ENCODE peak calls at places on chromosomes 16 and 17, in eight cellular contexts. D is tibial artery, W is sigmoid colon, L is adrenal gland, N is HFF-Myc, F is epithelial cell of proximal tubule, G is mucosa of descending colon, P is A549. Q is an unnamed sample.
A peak's percentile ranks its signal among the peaks of the same experiment; 100 is the strongest.

GRCh38 chr17:60695960-60696359 is 18.3 kb downstream of the BCAS3 start:
- DNase-seq in D (no peak), G (no peak), W (no peak), L (no peak), N (no peak), P (no peak), F (no peak), Q (no peak)

GRCh38 chr16:57204675-57205074 is 18.5 kb downstream of the RSPRY1 start:
- DNase-seq in N (no peak), W (no peak), L (no peak), G (no peak), D (no peak), F (no peak), P (no peak), Q (no peak)

GRCh38 chr16:70476272-70477020 is 22.1 kb downstream of the FCSK start:
- DNase-seq in W (no peak), L (no peak), F (peak; percentile 57), D (no peak), N (peak; percentile 81), G (no peak), P (no peak), Q (no peak)

GRCh38 chr17:64240261-64240740 is 22.8 kb downstream of the TEX2 start:
- DNase-seq in G (no peak), P (no peak), L (no peak), N (peak; percentile 31), D (no peak), F (no peak), W (no peak), Q (no peak)

GRCh38 chr17:259341-259976 is 78.0 kb upstream of the DOC2B start:
- DNase-seq in W (peak; percentile 47), F (no peak), D (no peak), L (no peak), N (no peak), P (no peak), G (peak; percentile 30), Q (no peak)

GRCh38 chr17:19342611-19343255 is 19.8 kb downstream of the B9D1 start:
- DNase-seq in P (peak; percentile 29), F (no peak), G (no peak), L (no peak), N (no peak), W (peak; percentile 74), D (no peak), Q (no peak)

GRCh38 chr16:86044881-86045600 is 146.1 kb downstream of the IRF8 start:
- DNase-seq in D (peak; percentile 12), L (no peak), N (no peak), G (peak; percentile 76), P (no peak), W (peak; percentile 52), F (no peak), Q (no peak)

GRCh38 chr17:5872831-5873230 is 197.3 kb upstream of the WSCD1 start:
- DNase-seq in D (no peak), G (no peak), P (no peak), L (no peak), N (no peak), F (no peak), W (no peak), Q (no peak)

GRCh38 chr17:81706232-81706611 is 3.1 kb downstream of the MRPL12 start:
- DNase-seq in F (no peak), G (no peak), N (no peak), W (no peak), D (no peak), P (no peak), L (no peak), Q (no peak)

GRCh38 chr17:40061532-40062038 is 1.2 kb upstream of the THRA start:
- DNase-seq in G (no peak), P (no peak), L (no peak), N (no peak), F (no peak), W (no peak), D (no peak), Q (no peak)

GRCh38 chr16:88398170-88398873 is 15.6 kb downstream of the ZNF469 start:
- DNase-seq in P (peak; percentile 40), D (no peak), L (no peak), F (no peak), N (no peak), W (no peak), G (no peak), Q (no peak)

GRCh38 chr16:88395669-88396584 is 13.2 kb downstream of the ZNF469 start:
- DNase-seq in W (no peak), F (no peak), G (no peak), D (no peak), L (no peak), N (no peak), P (no peak), Q (no peak)

GRCh38 chr16:88401604-88402246 is 19.0 kb downstream of the ZNF469 start:
- DNase-seq in G (no peak), F (no peak), D (no peak), L (no peak), W (no peak), N (no peak), P (no peak), Q (no peak)

GRCh38 chr16:88400186-88400585 is 17.4 kb downstream of the ZNF469 start:
- DNase-seq in L (no peak), D (no peak), W (no peak), P (no peak), F (no peak), N (no peak), G (no peak), Q (no peak)

DNA sequence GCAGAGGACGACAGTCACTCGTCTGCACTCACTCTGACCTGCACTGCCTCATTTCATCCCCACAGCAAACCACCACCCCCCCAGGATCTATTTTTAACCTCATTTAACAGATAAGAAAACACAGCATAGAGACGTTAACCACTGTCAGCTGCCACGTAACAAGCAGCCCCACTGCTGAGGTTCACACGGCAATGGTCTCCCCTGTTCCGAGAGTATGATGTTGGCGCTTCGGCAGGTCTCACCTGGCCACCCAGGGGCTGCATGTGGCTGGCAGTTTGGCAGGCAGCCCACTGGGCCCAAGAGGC is 16.1 kb downstream of the ZNF469 start:
- DNase-seq in N (no peak), G (no peak), L (no peak), D (no peak), W (no peak), P (no peak), F (no peak), Q (no peak)
- H3K4me3 ChIP-seq in N (no peak overlapping the region), G (no peak overlapping the region), L (no peak overlapping the region), D (no peak overlapping the region), W (no peak overlapping the region), P (no peak overlapping the region), F (no peak overlapping the region), Q (no peak overlapping the region)

GRCh38 chr16:1297413-1297773 is 12.0 kb upstream of the UBE2I start:
- DNase-seq in N (no peak), P (no peak), G (no peak), W (no peak), L (no peak), D (no peak), F (no peak), Q (no peak)

GRCh38 chr16:1300664-1301476 is 8.6 kb upstream of the UBE2I start:
- DNase-seq in P (peak; percentile 63), F (no peak), W (no peak), D (peak; percentile 48), N (no peak), L (peak; percentile 83), G (peak; percentile 82), Q (no peak)

GRCh38 chr16:1299868-1300203 is 9.6 kb upstream of the UBE2I start:
- DNase-seq in G (peak; percentile 27), D (no peak), P (no peak), W (no peak), L (no peak), F (no peak), N (no peak), Q (no peak)

GRCh38 chr16:1298406-1298805 is 11.0 kb upstream of the UBE2I start:
- DNase-seq in G (peak; percentile 29), D (no peak), L (no peak), F (no peak), W (no peak), P (no peak), N (no peak), Q (no peak)

DNA sequence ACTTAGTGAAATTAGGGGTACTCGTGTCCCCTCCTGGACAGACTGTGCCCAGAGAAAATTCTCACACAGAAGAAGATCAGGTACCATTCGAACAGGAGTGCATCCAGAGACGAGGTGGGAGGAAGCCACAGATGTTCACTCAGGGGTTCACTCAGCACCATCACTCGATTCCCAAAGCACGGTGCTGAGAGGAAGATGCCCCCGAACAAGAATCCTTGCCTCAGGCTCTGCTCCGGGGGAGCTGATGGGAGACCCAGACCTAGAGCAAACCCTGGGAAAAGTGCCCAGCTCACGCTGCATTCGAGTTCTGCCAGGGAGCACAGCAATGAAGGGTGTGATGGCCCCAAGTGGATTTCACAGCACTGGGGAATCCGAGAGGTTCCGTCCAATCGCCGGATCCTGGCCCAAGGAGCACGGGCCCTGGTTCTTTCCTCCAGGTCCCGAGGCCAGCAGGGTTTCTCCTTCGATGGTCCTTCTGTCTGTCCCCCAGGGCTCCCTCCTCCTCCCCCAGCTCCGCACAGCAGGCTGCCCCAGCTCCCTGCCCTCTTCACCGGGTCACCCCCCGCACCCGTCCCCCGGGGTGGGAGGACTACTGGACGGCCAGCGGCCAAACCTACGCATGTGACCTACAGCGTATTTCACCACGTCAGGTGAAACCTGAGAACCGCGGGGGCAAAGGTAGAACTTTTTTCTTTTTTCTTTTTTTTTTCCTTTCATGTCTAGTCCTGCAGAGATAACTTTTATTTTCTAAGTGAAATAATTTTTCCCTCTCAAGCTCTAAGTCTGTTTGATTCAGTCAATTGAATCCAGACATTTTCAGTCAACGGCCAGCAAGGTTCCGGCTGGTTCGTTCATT is 10.2 kb upstream of the UBE2I start:
- DNase-seq in F (no peak), P (no peak), N (no peak), G (peak; percentile 65), W (no peak), D (no peak), L (no peak), Q (no peak)
- H3K4me3 ChIP-seq in F (peak overlapping the region; percentile 53), P (no peak overlapping the region), N (no peak overlapping the region), G (no peak overlapping the region), W (no peak overlapping the region), D (no peak overlapping the region), L (no peak overlapping the region), Q (no peak overlapping the region)

GRCh38 chr17:76868669-76869208 is 535 bp downstream of the MGAT5B start:
- DNase-seq in L (no peak), D (no peak), F (no peak), N (no peak), W (no peak), G (no peak), P (peak; percentile 33), Q (no peak)
- H3K4me3 ChIP-seq in L (peak overlapping the region; percentile 55), D (peak overlapping the region; percentile 32), F (no peak overlapping the region), N (no peak overlapping the region), W (peak overlapping the region; percentile 43), G (no peak overlapping the region), P (peak overlapping the region; percentile 70), Q (peak overlapping the region; percentile 14)

GRCh38 chr17:17811381-17812210 is 25.2 kb downstream of the SREBF1 start:
- DNase-seq in G (no peak), W (no peak), N (no peak), P (peak; percentile 75), L (peak; percentile 33), F (no peak), D (no peak), Q (no peak)
- H3K4me3 ChIP-seq in G (no peak overlapping the region), W (no peak overlapping the region), N (no peak overlapping the region), P (peak overlapping the region; percentile 17), L (no peak overlapping the region), F (no peak overlapping the region), D (no peak overlapping the region), Q (no peak overlapping the region)

DNA sequence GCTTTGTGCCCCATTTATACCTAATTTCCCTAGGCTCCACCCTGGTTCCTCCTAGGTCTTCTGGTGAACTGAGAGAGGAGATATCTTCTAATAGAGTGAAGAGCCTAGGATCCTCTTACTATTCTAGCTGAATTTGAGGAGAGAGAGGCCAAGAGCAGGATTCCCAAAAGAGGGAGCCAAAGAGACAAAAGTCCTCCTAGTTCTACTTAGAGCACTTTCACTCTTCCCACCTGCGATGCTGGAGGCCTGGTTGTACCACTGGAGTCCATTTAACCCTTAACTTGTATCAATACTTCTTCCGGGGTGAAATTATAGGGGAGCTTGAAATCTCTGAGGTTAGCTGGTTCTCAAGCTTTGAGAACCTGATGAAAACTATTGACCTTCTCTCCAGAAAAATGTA is 3.4 kb upstream of the SSH2 start:
- DNase-seq in W (no peak), G (no peak), D (no peak), P (peak; percentile 61), N (peak; percentile 16), F (no peak), L (peak; percentile 17), Q (no peak)
- H3K4me3 ChIP-seq in W (no peak overlapping the region), G (no peak overlapping the region), D (no peak overlapping the region), P (no peak overlapping the region), N (no peak overlapping the region), F (no peak overlapping the region), L (no peak overlapping the region), Q (no peak overlapping the region)

Q was measured in tibial nerve.